ENCODE peak calls at places on chromosomes 13 and 19, in four cellular contexts. One of them, this sample, is unnamed. For H3K36me3, the result is how much of the 10 kb centered on the place peaks cover.

GRCh38 chr19:55486971-55487883 is 1.0 kb upstream of the SSC5D start:
- DNase-seq in psoas muscle: peak
- DNase-seq in mesendoderm: peak
- DNase-seq in aorta: peak
- DNase-seq in this sample: no peak

GRCh38 chr13:80705371-80706163 is 364.6 kb upstream of the SPRY2 start:
- DNase-seq in psoas muscle: no peak
- DNase-seq in mesendoderm: no peak
- DNase-seq in aorta: peak
- DNase-seq in this sample: no peak

GRCh38 chr13:51803018-51803417 is 945 bp downstream of the DHRS12 start:
- DNase-seq in aorta: no peak
- DNase-seq in psoas muscle: no peak
- DNase-seq in mesendoderm: peak
- DNase-seq in this sample: no peak

GRCh38 chr13:93217701-93218100 is 8.9 kb upstream of the GPC6 start:
- DNase-seq in mesendoderm: no peak
- DNase-seq in aorta: no peak
- DNase-seq in psoas muscle: no peak
- DNase-seq in this sample: no peak

GRCh38 chr13:27054760-27055159 is 116.9 kb downstream of the USP12 start:
- DNase-seq in psoas muscle: no peak
- DNase-seq in mesendoderm: no peak
- DNase-seq in aorta: no peak
- DNase-seq in this sample: peak

GRCh38 chr13:26280822-26281221 is 26.9 kb downstream of the CDK8 start:
- DNase-seq in aorta: no peak
- DNase-seq in psoas muscle: no peak
- DNase-seq in mesendoderm: peak
- DNase-seq in this sample: no peak

GRCh38 chr19:13366529-13367143 is 139.6 kb downstream of the CACNA1A start:
- DNase-seq in psoas muscle: no peak
- DNase-seq in mesendoderm: peak
- DNase-seq in aorta: no peak
- DNase-seq in this sample: no peak

GRCh38 chr19:16386619-16387240 is 62.1 kb downstream of the KLF2 start:
- DNase-seq in aorta: no peak
- DNase-seq in mesendoderm: peak
- DNase-seq in psoas muscle: no peak
- DNase-seq in this sample: peak

GRCh38 chr13:110405597-110406450 is 98.7 kb downstream of the COL4A2 start:
- DNase-seq in mesendoderm: no peak
- DNase-seq in psoas muscle: no peak
- DNase-seq in aorta: peak
- DNase-seq in this sample: no peak

GRCh38 chr13:25171517-25172302 is at the start of gene AMER2:
- DNase-seq in aorta: peak
- DNase-seq in psoas muscle: no peak
- DNase-seq in mesendoderm: peak
- DNase-seq in this sample: no peak

GRCh38 chr19:12065100-12065538 is 588 bp downstream of the ZNF844 start:
- DNase-seq in mesendoderm: peak
- DNase-seq in psoas muscle: peak
- DNase-seq in aorta: peak
- DNase-seq in this sample: no peak

GRCh38 chr13:25652764-25653163 is 281.0 kb downstream of the ATP8A2 start:
- DNase-seq in psoas muscle: no peak
- DNase-seq in aorta: no peak
- DNase-seq in mesendoderm: peak
- DNase-seq in this sample: no peak

GRCh38 chr19:34963531-34964406 is at the start of gene ZNF792:
- DNase-seq in aorta: peak
- DNase-seq in psoas muscle: peak
- DNase-seq in mesendoderm: peak
- DNase-seq in this sample: peak

GRCh38 chr13:79935121-79935520 is 405.8 kb downstream of the SPRY2 start:
- DNase-seq in aorta: no peak
- DNase-seq in psoas muscle: no peak
- DNase-seq in mesendoderm: no peak
- DNase-seq in this sample: no peak

GRCh38 chr19:45078390-45079062 is 534 bp upstream of the GEMIN7 start:
- DNase-seq in psoas muscle: no peak
- DNase-seq in aorta: no peak
- DNase-seq in mesendoderm: no peak
- DNase-seq in this sample: no peak

GRCh38 chr13:113999618-113999910 is 25.7 kb upstream of the C13orf46 start:
- DNase-seq in psoas muscle: no peak
- DNase-seq in mesendoderm: no peak
- DNase-seq in aorta: peak
- DNase-seq in this sample: no peak
- H3K4me3 ChIP-seq in psoas muscle: no peak
- H3K4me3 ChIP-seq in mesendoderm: no peak
- H3K4me3 ChIP-seq in aorta: no peak
- H3K4me3 ChIP-seq in this sample: no peak

GRCh38 chr19:33375760-33376159 is 2.3 kb downstream of the CEBPG start:
- DNase-seq in psoas muscle: no peak
- DNase-seq in mesendoderm: no peak
- DNase-seq in aorta: no peak
- DNase-seq in this sample: no peak

GRCh38 chr19:33376423-33376822 is 2.9 kb downstream of the CEBPG start:
- DNase-seq in mesendoderm: no peak
- DNase-seq in psoas muscle: peak
- DNase-seq in aorta: peak
- DNase-seq in this sample: no peak

GRCh38 chr19:33377586-33378475 is 4.3 kb downstream of the CEBPG start:
- DNase-seq in mesendoderm: no peak
- DNase-seq in aorta: no peak
- DNase-seq in psoas muscle: no peak
- DNase-seq in this sample: no peak

GRCh38 chr19:33375156-33375744 is 1.7 kb downstream of the CEBPG start:
- DNase-seq in aorta: no peak
- DNase-seq in psoas muscle: no peak
- DNase-seq in mesendoderm: no peak
- DNase-seq in this sample: no peak

DNA sequence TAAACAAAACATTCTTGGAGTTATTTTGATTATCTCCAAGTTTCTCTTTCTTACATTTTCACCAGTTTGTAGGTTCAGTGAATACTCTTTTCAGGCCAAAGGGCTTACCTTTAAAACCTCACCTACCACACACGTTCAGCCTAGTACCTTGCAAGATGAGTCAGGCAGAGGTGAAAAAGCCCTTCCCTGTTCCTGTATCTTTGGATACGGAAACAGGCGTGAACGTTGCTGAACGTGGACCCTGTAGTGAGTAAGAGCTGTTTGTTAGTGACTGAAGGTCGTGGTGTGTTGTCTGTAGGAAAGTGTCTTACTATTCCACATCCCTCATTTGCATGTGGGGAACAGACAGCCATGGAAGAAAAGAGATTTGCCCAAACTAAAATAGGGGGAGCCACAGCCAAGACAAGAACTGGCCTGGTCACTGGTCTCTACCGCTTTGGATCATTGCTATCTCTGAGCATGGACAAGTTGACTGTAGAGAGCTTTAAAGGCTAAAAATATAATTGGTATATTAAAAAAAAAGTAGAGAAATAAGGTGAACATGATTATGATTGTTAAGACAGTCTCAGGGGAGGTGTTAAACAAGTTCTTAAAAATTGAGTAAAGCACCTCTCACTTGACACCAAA is 3.5 kb downstream of the CEBPG start:
- DNase-seq in aorta: no peak
- DNase-seq in psoas muscle: no peak
- DNase-seq in mesendoderm: no peak
- DNase-seq in this sample: no peak
- H3K36me3 ChIP-seq in aorta: under half
- H3K36me3 ChIP-seq in psoas muscle: under half
- H3K36me3 ChIP-seq in mesendoderm: under half
- H3K36me3 ChIP-seq in this sample: under half

GRCh38 chr19:29662604-29663404 is 2.5 kb upstream of the PLEKHF1 start:
- DNase-seq in mesendoderm: peak
- DNase-seq in psoas muscle: peak
- DNase-seq in aorta: peak
- DNase-seq in this sample: no peak
- H3K4me3 ChIP-seq in mesendoderm: no peak
- H3K4me3 ChIP-seq in psoas muscle: peak
- H3K4me3 ChIP-seq in aorta: no peak
- H3K4me3 ChIP-seq in this sample: no peak

GRCh38 chr19:18928018-18928805 is 8.7 kb downstream of the DDX49 start:
- DNase-seq in aorta: no peak
- DNase-seq in psoas muscle: no peak
- DNase-seq in mesendoderm: no peak
- DNase-seq in this sample: no peak
- H3K36me3 ChIP-seq in aorta: under half
- H3K36me3 ChIP-seq in psoas muscle: under half
- H3K36me3 ChIP-seq in mesendoderm: under half
- H3K36me3 ChIP-seq in this sample: under half

GRCh38 chr19:21463449-21464105 is 41.8 kb upstream of the ZNF429 start:
- DNase-seq in aorta: no peak
- DNase-seq in psoas muscle: no peak
- DNase-seq in mesendoderm: peak
- DNase-seq in this sample: no peak
- H3K4me3 ChIP-seq in aorta: no peak
- H3K4me3 ChIP-seq in psoas muscle: peak
- H3K4me3 ChIP-seq in mesendoderm: peak
- H3K4me3 ChIP-seq in this sample: peak

GRCh38 chr19:2425622-2426581 is 1.5 kb downstream of the TIMM13 start:
- DNase-seq in aorta: no peak
- DNase-seq in psoas muscle: no peak
- DNase-seq in mesendoderm: no peak
- DNase-seq in this sample: no peak
- H3K36me3 ChIP-seq in aorta: under half
- H3K36me3 ChIP-seq in psoas muscle: under half
- H3K36me3 ChIP-seq in mesendoderm: under half
- H3K36me3 ChIP-seq in this sample: under half